ENCODE peak calls at places on chromosome 19, in ten cellular contexts. N is H9, L is psoas muscle, H is GM23248, F is adrenal gland, G is aorta, Q is stomach, S is ascending aorta, C is lower lobe of right lung, O is fibroblast of lung. R is an unnamed sample. For H3K9me3 and H3K27me3, the result is how much of the 10 kb centered on the place peaks cover.

GRCh38 chr19:40284501-40285352 is at the start of gene AKT2:
- DNase-seq in O (peak), N (peak), C (no peak), Q (no peak), L (no peak), H (peak), F (no peak), S (no peak), G (peak), R (peak)

GRCh38 chr19:46716013-46716671 is 772 bp downstream of the PRKD2 start:
- DNase-seq in S (no peak), C (peak), G (peak), F (no peak), L (no peak), Q (peak), H (peak), O (no peak), N (peak), R (no peak)

GRCh38 chr19:8412783-8413592 is at the start of gene MARCHF2:
- DNase-seq in L (peak), H (peak), N (peak), C (peak), S (peak), O (peak), F (peak), Q (peak), G (peak), R (peak)

GRCh38 chr19:44954278-44954648 is 917 bp upstream of the CLPTM1 start:
- DNase-seq in Q (no peak), C (no peak), O (no peak), H (no peak), L (no peak), F (no peak), S (no peak), N (no peak), G (no peak), R (no peak)

GRCh38 chr19:50974702-50975555 is 5.5 kb upstream of the KLK6 start:
- DNase-seq in C (no peak), L (no peak), F (no peak), S (no peak), H (no peak), G (no peak), O (no peak), N (peak), Q (no peak), R (no peak)

GRCh38 chr19:51097166-51097736 is 11.0 kb downstream of the CTU1 start:
- DNase-seq in N (peak), S (no peak), Q (peak), O (peak), C (peak), H (peak), L (peak), G (peak), F (peak), R (peak)

GRCh38 chr19:33946535-33947323 is 150.1 kb downstream of the KCTD15 start:
- DNase-seq in N (no peak), H (no peak), F (peak), O (no peak), S (no peak), L (no peak), G (no peak), C (no peak), Q (no peak), R (no peak)

GRCh38 chr19:55625004-55625326 is 599 bp upstream of the ZNF784 start:
- DNase-seq in Q (no peak), O (no peak), F (no peak), N (no peak), L (no peak), C (no peak), H (no peak), S (no peak), G (no peak), R (no peak)

GRCh38 chr19:14089412-14089661 is 1.2 kb downstream of the SAMD1 start:
- DNase-seq in L (no peak), O (peak), Q (no peak), C (no peak), H (peak), F (no peak), N (no peak), S (no peak), G (no peak), R (no peak)

GRCh38 chr19:33377586-33378475 is 4.3 kb downstream of the CEBPG start:
- DNase-seq in G (no peak), S (no peak), C (no peak), Q (no peak), N (no peak), L (no peak), H (peak), O (no peak), F (peak), R (no peak)

GRCh38 chr19:36064829-36065228 is 10.1 kb downstream of the WDR62 start:
- DNase-seq in L (no peak), F (no peak), Q (no peak), H (no peak), O (no peak), S (no peak), C (no peak), G (no peak), N (no peak), R (no peak)

GRCh38 chr19:4197625-4198466 is 15.4 kb downstream of the ANKRD24 start:
- DNase-seq in H (peak), L (no peak), C (no peak), S (no peak), F (no peak), N (peak), O (no peak), Q (no peak), G (no peak), R (no peak)

GRCh38 chr19:4197228-4197624 is 14.7 kb downstream of the ANKRD24 start:
- DNase-seq in L (no peak), G (no peak), F (no peak), Q (no peak), C (no peak), O (no peak), H (no peak), N (no peak), S (no peak), R (no peak)

GRCh38 chr19:4196587-4197148 is 14.2 kb downstream of the ANKRD24 start:
- DNase-seq in G (no peak), H (no peak), F (no peak), Q (no peak), C (no peak), O (no peak), N (no peak), S (no peak), L (no peak), R (no peak)

GRCh38 chr19:4199699-4200293 is 17.3 kb downstream of the ANKRD24 start:
- DNase-seq in N (peak), S (no peak), Q (no peak), F (no peak), O (no peak), C (no peak), H (no peak), G (no peak), L (no peak), R (no peak)

GRCh38 chr19:4198467-4199126 is 16.1 kb downstream of the ANKRD24 start:
- DNase-seq in G (no peak), N (no peak), Q (no peak), H (no peak), O (no peak), L (no peak), F (no peak), S (no peak), C (no peak), R (no peak)
- H3K27ac ChIP-seq in G (no peak), N (no peak), Q (no peak), H (no peak), O (no peak), L (no peak), F (no peak), S (no peak), C (no peak), R (no peak)

GRCh38 chr19:57578487-57579205 is at the start of gene ZNF416:
- DNase-seq in O (peak), Q (peak), N (peak), H (peak), C (peak), S (peak), G (peak), L (peak), F (peak), R (peak)
- H3K9me3 ChIP-seq in O (under half), Q (under half), N (under half), H (under half), C (under half), S (under half), G (under half), L (half or more), F (under half), R (under half)

DNA sequence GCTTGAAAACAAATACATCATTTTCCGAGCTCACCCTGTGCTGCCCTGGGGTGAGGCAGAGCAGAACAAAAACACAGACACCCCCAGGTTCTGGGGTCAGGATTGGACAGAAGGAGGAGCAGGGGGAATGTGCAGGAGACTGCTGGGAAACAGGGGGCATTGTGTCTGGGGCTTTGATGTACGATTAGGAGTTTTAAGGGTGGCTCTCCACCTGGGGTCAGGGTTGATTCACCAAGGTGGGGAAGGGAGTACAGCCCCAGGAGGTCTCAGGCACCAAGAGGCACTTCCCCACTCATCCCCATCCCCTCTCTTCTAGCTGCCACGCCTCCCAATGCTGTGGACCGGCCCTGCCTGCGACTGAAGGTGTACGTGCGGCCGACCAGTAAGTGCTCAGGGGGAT is 12.6 kb downstream of the EFNA2 start:
- DNase-seq in G (no peak), O (no peak), L (no peak), H (no peak), Q (no peak), S (no peak), N (no peak), F (no peak), C (no peak), R (no peak)
- H3K27me3 ChIP-seq in G (under half), O (under half), L (under half), H (under half), Q (under half), S (under half), N (under half), F (under half), C (under half), R (under half)

DNA sequence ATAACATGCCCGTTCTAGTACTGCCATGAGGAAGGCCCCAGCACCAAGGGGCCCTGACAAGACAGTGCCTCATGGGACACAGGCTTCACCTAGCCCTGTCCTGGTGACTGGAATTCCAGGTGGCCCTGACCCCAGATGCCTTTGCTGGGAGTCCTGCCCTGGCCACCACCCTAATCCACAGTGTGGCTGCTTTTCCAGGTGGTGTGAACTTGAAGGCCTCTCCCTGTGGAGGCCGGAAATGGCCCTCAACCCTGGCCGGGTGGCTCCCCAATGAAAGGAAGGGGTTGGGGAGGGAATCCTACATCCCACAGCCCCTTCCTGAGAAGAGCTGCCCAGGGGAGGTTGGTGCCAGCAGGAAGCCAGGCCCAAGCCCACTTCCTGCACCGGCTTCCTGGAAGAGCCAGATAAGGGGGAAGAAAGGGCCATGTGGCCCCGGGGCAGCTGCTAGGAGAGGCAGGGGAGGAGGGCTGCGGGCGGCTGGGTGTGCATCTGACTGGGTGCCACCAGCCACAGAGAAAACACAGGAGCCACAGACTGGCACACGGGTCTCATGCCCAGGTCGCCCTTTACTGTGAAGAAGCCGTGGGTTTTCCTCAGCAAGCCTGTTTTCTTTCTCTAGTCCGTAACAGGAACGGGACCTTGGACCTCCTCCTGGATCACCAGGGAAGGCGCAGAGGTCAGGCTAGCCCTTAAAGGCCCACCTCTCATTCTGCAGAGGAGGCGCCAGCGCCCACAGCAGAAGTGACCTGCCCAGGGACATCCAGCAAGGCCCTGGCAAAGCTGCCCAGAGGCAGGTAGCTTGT is 4.7 kb downstream of the LSM4 start:
- DNase-seq in S (no peak), H (no peak), G (no peak), Q (peak), O (no peak), F (no peak), N (no peak), L (no peak), C (peak), R (no peak)
- H3K27ac ChIP-seq in S (peak), H (no peak), G (no peak), Q (peak), O (no peak), F (peak), N (no peak), L (peak), C (peak), R (peak)

GRCh38 chr19:57559008-57559403 is 657 bp downstream of the ZNF550 start:
- DNase-seq in S (no peak), Q (no peak), O (no peak), G (no peak), F (peak), L (no peak), C (peak), N (peak), H (peak), R (peak)

GRCh38 chr19:57563547-57563946 is 3.9 kb upstream of the ZNF550 start:
- DNase-seq in F (no peak), O (no peak), L (no peak), C (no peak), H (no peak), S (no peak), G (no peak), Q (no peak), N (no peak), R (no peak)

GRCh38 chr19:57559404-57560025 is at the start of gene ZNF550:
- DNase-seq in N (peak), S (peak), L (peak), C (peak), F (peak), O (peak), Q (peak), G (peak), H (peak), R (peak)

GRCh38 chr19:57560049-57560491 is 407 bp upstream of the ZNF550 start:
- DNase-seq in N (no peak), F (no peak), S (no peak), Q (no peak), G (peak), H (peak), O (peak), L (peak), C (peak), R (peak)

DNA sequence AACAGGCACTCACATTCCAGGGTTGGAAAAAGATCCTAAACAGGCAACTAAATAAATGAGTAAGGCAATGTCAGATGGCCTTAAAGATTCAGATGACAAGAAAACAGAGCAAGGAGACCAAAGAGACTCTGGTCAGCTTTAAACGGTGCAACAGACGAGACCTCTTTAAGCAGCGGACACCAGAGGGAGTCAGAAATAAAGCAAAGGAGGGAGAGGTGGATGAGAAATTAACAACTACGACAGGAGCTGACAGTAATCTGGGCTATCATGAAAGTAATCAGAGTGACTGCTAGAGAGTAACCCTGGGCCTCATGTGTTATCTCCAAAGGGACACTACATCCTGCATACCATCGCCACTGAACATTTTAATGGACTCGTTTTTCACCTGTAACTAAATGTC is 1.1 kb downstream of the ZNF550 start:
- DNase-seq in S (no peak), G (no peak), H (peak), C (no peak), N (no peak), L (no peak), O (peak), F (no peak), Q (no peak), R (no peak)
- H3K9me3 ChIP-seq in S (under half), G (under half), H (under half), C (under half), N (under half), L (under half), O (under half), F (under half), Q (under half), R (under half)

GRCh38 chr19:3881272-3882040 is 971 bp downstream of the ATCAY start:
- DNase-seq in H (no peak), O (no peak), F (no peak), S (no peak), G (no peak), C (no peak), N (peak), L (no peak), Q (no peak), R (no peak)
- H3K27me3 ChIP-seq in H (under half), O (under half), F (under half), S (under half), G (under half), C (half or more), N (under half), L (under half), Q (half or more), R (half or more)

R was measured in heart right ventricle.